ENCODE peak calls at places on chromosome 4, in five cellular contexts. X, S, P, E and Z are unnamed samples.

GRCh38 chr4:183635333-183635732 is 23.7 kb downstream of the RWDD4 start:
- DNase-seq in X (no peak), P (no peak), S (peak), E (no peak), Z (no peak)

GRCh38 chr4:1766336-1767057 is 26.6 kb upstream of the FGFR3 start:
- DNase-seq in E (no peak), S (peak), P (peak), X (no peak), Z (no peak)

GRCh38 chr4:153763404-153763803 is 3.6 kb upstream of the RNF175 start:
- DNase-seq in S (peak), X (peak), P (no peak), E (peak), Z (no peak)

GRCh38 chr4:180832086-180832485 is 1411.1 kb upstream of the TENM3 start:
- DNase-seq in E (no peak), S (peak), P (peak), X (no peak), Z (no peak)

GRCh38 chr4:153488006-153488718 is 22.0 kb downstream of the TMEM131L start:
- DNase-seq in S (peak), E (peak), P (no peak), X (peak), Z (no peak)

GRCh38 chr4:174244441-174244840 is 39.0 kb downstream of the FBXO8 start:
- DNase-seq in S (no peak), P (no peak), E (no peak), X (no peak), Z (no peak)

GRCh38 chr4:88439161-88439760 is 17.7 kb upstream of the HERC5 start:
- DNase-seq in E (no peak), X (no peak), P (no peak), S (no peak), Z (no peak)

GRCh38 chr4:182297659-182298058 is 54.5 kb downstream of the TENM3 start:
- DNase-seq in P (no peak), E (peak), S (no peak), X (no peak), Z (no peak)

GRCh38 chr4:85430697-85431096 is 44.3 kb upstream of the ARHGAP24 start:
- DNase-seq in P (no peak), E (no peak), X (no peak), S (no peak), Z (no peak)

GRCh38 chr4:43132010-43132582 is 239.6 kb downstream of the GRXCR1 start:
- DNase-seq in S (peak), X (peak), E (no peak), P (peak), Z (no peak)

GRCh38 chr4:26032572-26033320 is 118.7 kb downstream of the SMIM20 start:
- DNase-seq in E (no peak), X (no peak), P (no peak), S (no peak), Z (no peak)

GRCh38 chr4:26568446-26568994 is 15.4 kb upstream of the TBC1D19 start:
- DNase-seq in S (no peak), E (no peak), P (peak), X (no peak), Z (no peak)

GRCh38 chr4:34417160-34417559 is 1827.2 kb downstream of the ARAP2 start:
- DNase-seq in E (no peak), S (no peak), P (no peak), X (no peak), Z (no peak)

GRCh38 chr4:28093071-28093470 is 1232.4 kb downstream of the STIM2 start:
- DNase-seq in X (no peak), S (no peak), P (no peak), E (no peak), Z (no peak)

GRCh38 chr4:169231647-169232262 is 39.0 kb downstream of the SH3RF1 start:
- DNase-seq in E (peak), S (no peak), X (no peak), P (no peak), Z (no peak)

GRCh38 chr4:125432078-125432477 is 117.3 kb downstream of the FAT4 start:
- DNase-seq in S (peak), P (no peak), X (no peak), E (no peak), Z (no peak)

GRCh38 chr4:87949961-87950360 is 25.6 kb upstream of the SPP1 start:
- DNase-seq in E (no peak), S (no peak), X (no peak), P (no peak), Z (no peak)

GRCh38 chr4:76989391-76990061 is 40.0 kb downstream of the SEPTIN11 start:
- DNase-seq in S (no peak), X (peak), E (no peak), P (no peak), Z (no peak)

GRCh38 chr4:83536649-83537352 is 893 bp downstream of the GPAT3 start:
- DNase-seq in S (no peak), P (no peak), X (no peak), E (no peak), Z (no peak)

GRCh38 chr4:1572521-1572920 is 111.6 kb downstream of the FAM53A start:
- DNase-seq in X (no peak), E (no peak), P (no peak), S (peak), Z (no peak)